ENCODE peak calls at places on chromosomes 4 and X, in four cellular contexts. W is uterus, H is K562, V is NB4. F is an unnamed sample.

GRCh38 chrX:72347366-72347765 is 41.7 kb upstream of the CITED1 start:
- DNase-seq in W (no peak), H (no peak), V (no peak), F (no peak)

GRCh38 chr4:132982151-132982550 is 166.9 kb upstream of the PCDH10 start:
- DNase-seq in W (no peak), H (no peak), V (no peak), F (no peak)

GRCh38 chrX:153935326-153935851 is 552 bp upstream of the NAA10 start:
- DNase-seq in W (no peak), H (peak), V (no peak), F (no peak)

GRCh38 chr4:138192113-138192512 is 50.0 kb downstream of the SLC7A11 start:
- DNase-seq in W (no peak), H (peak), V (peak), F (peak)

GRCh38 chrX:71543316-71543715 is 10.4 kb downstream of the OGT start:
- DNase-seq in W (no peak), H (no peak), V (no peak), F (no peak)

GRCh38 chr4:175412161-175412560 is 399.9 kb downstream of the GPM6A start:
- DNase-seq in W (peak), H (no peak), V (no peak), F (no peak)

GRCh38 chr4:54723220-54723619 is 65.5 kb downstream of the KIT start:
- DNase-seq in W (no peak), H (no peak), V (no peak), F (no peak)

GRCh38 chr4:6472008-6472386 is 417 bp downstream of the PPP2R2C start:
- DNase-seq in W (no peak), H (no peak), V (no peak), F (no peak)

GRCh38 chr4:187782425-187782824 is 213.1 kb upstream of the ZFP42 start:
- DNase-seq in W (no peak), H (no peak), V (no peak), F (no peak)

GRCh38 chr4:15006416-15007024 is 4.2 kb downstream of the CPEB2 start:
- DNase-seq in W (no peak), H (no peak), V (peak), F (no peak)

GRCh38 chrX:10111364-10112148 is 45.2 kb upstream of the CLCN4 start:
- DNase-seq in W (no peak), H (no peak), V (no peak), F (no peak)

GRCh38 chr4:124948976-124949597 is 236.6 kb upstream of the ANKRD50 start:
- DNase-seq in W (no peak), H (no peak), V (no peak), F (no peak)

GRCh38 chr4:137420901-137421384 is 111.4 kb downstream of the PCDH18 start:
- DNase-seq in W (no peak), H (no peak), V (no peak), F (no peak)

GRCh38 chrX:40106677-40107290 is 9.0 kb upstream of the BCOR start:
- DNase-seq in W (no peak), H (no peak), V (peak), F (no peak)

GRCh38 chrX:124203311-124203710 is 129.1 kb upstream of the TEX13D start:
- DNase-seq in W (no peak), H (no peak), V (no peak), F (no peak)

GRCh38 chr4:141660880-141661279 is 24.5 kb downstream of the IL15 start:
- DNase-seq in W (no peak), H (no peak), V (no peak), F (no peak)

GRCh38 chr4:64756016-64756415 is 346.8 kb upstream of the TECRL start:
- DNase-seq in W (no peak), H (no peak), V (peak), F (no peak)

GRCh38 chr4:1674682-1675081 is 9.4 kb downstream of the FAM53A start:
- DNase-seq in W (no peak), H (no peak), V (no peak), F (no peak)

GRCh38 chr4:80265571-80266266 is 745 bp upstream of the FGF5 start:
- DNase-seq in W (no peak), H (peak), V (peak), F (no peak)

GRCh38 chr4:29058519-29058918 is 1661.7 kb upstream of the PCDH7 start:
- DNase-seq in W (no peak), H (no peak), V (no peak), F (no peak)

GRCh38 chr4:109560687-109561452 is 824 bp downstream of the MCUB start:
- DNase-seq in W (peak), H (peak), V (peak), F (peak)

GRCh38 chr4:152981842-152982241 is 45.7 kb downstream of the FHDC1 start:
- DNase-seq in W (no peak), H (no peak), V (no peak), F (no peak)

GRCh38 chrX:76987381-76987780 is 459.8 kb upstream of the FGF16 start:
- DNase-seq in W (no peak), H (no peak), V (no peak), F (no peak)

GRCh38 chr4:94480362-94480951 is 28.7 kb downstream of the PDLIM5 start:
- DNase-seq in W (no peak), H (no peak), V (no peak), F (no peak)

GRCh38 chr4:152894673-152895072 is 41.5 kb upstream of the FHDC1 start:
- DNase-seq in W (no peak), H (no peak), V (no peak), F (peak)

GRCh38 chr4:8710416-8710815 is 117.9 kb downstream of the CPZ start:
- DNase-seq in W (peak), H (no peak), V (no peak), F (no peak)

GRCh38 chrX:155881158-155881993 is at the start of gene VAMP7:
- DNase-seq in W (peak), H (peak), V (peak), F (peak)
- TF ChIP-seq POLR2A in W (no peak), H (peak), V (peak), F (peak)

GRCh38 chr4:128255906-128256305 is 31.7 kb downstream of the PGRMC2 start:
- DNase-seq in W (no peak), H (no peak), V (no peak), F (no peak)
- TF ChIP-seq POLR2A in W (no peak), H (no peak), V (no peak), F (no peak)

DNA sequence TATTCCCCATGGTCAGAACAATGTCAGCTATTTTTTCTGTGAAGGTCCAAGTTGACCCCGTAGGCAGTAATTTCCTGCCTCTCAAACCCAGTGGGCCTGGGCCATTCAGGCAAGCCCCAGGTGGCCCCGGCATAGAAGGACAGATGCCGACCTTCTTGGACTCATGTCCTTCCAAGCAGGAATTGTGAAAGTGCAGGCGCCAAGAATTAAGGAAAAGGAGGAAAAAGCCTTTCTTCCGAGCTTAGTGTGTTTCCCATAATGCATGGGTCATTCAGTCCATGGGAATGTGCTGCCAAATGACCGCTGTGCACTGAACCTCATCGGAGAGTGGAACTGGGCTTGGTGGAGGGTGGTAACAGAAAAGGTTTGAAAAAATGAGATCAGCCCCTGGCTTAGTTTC is 196.5 kb upstream of the HS3ST1 start:
- DNase-seq in W (no peak), H (no peak), V (no peak), F (no peak)
- TF ChIP-seq POLR2A in W (no peak), H (no peak), V (no peak), F (no peak)

GRCh38 chr4:76753814-76754213 is 144.1 kb downstream of the SOWAHB start:
- DNase-seq in W (no peak), H (no peak), V (no peak), F (no peak)
- TF ChIP-seq POLR2A in W (no peak), H (no peak), V (no peak), F (no peak)

GRCh38 chr4:165716472-165716871 is 156.6 kb upstream of the TLL1 start:
- DNase-seq in W (no peak), H (no peak), V (no peak), F (no peak)

GRCh38 chr4:165721815-165722214 is 151.2 kb upstream of the TLL1 start:
- DNase-seq in W (no peak), H (no peak), V (no peak), F (no peak)

GRCh38 chr4:165720411-165721082 is 152.5 kb upstream of the TLL1 start:
- DNase-seq in W (no peak), H (no peak), V (no peak), F (no peak)

GRCh38 chr4:165715989-165716388 is 157.0 kb upstream of the TLL1 start:
- DNase-seq in W (no peak), H (no peak), V (no peak), F (no peak)

GRCh38 chr4:165718660-165719059 is 154.4 kb upstream of the TLL1 start:
- DNase-seq in W (no peak), H (no peak), V (no peak), F (no peak)
- TF ChIP-seq POLR2A in W (no peak), H (no peak), V (no peak), F (no peak)

DNA sequence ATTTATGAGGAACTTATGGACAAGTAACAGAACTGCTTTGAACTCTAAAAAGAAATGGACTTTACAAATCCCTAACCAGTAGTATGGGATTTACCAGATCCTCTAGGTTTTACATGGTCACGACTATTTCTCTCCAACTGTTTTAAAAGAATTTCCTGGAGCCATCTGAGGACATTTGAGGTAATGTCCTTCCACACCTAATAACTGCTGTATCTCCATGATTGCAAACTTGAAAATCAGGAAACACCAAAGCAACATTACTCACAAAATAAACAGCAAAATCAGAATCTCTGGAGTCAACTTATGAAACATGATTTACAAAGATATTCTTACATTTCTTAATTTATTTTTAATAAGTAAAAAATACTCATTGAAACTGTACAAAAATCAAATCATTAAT is 58.0 kb downstream of the STAP1 start:
- DNase-seq in W (no peak), H (no peak), V (no peak), F (no peak)
- TF ChIP-seq POLR2A in W (no peak), H (no peak), V (no peak), F (no peak)

GRCh38 chr4:5050520-5050955 is 742 bp upstream of the STK32B start:
- DNase-seq in W (peak), H (peak), V (peak), F (peak)
- TF ChIP-seq POLR2A in W (no peak), H (no peak), V (no peak), F (no peak)

DNA sequence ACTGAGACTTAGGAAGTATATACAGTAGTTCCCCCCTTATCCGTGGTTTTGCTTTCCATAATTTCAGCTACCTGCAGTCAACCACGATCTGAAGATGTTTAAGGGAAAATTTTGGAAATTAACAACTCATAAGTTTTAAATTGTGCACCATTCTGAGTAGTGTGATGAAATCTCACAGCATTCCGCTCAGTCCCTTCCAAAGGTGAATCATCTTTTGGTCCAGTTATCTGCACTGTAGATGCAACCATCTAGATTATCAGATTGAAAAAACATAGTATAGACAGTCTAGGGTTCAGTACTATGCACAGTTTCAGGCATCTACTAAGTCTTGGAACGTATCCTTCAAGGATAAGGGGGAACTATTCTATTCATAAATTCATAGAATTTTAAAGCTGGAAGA is 109.0 kb downstream of the ANXA3 start:
- DNase-seq in W (no peak), H (no peak), V (no peak), F (no peak)
- TF ChIP-seq POLR2A in W (no peak), H (no peak), V (no peak), F (no peak)

GRCh38 chr4:148053298-148054003 is 321.6 kb downstream of the ARHGAP10 start:
- DNase-seq in W (no peak), H (no peak), V (no peak), F (no peak)
- TF ChIP-seq POLR2A in W (no peak), H (no peak), V (no peak), F (no peak)

DNA sequence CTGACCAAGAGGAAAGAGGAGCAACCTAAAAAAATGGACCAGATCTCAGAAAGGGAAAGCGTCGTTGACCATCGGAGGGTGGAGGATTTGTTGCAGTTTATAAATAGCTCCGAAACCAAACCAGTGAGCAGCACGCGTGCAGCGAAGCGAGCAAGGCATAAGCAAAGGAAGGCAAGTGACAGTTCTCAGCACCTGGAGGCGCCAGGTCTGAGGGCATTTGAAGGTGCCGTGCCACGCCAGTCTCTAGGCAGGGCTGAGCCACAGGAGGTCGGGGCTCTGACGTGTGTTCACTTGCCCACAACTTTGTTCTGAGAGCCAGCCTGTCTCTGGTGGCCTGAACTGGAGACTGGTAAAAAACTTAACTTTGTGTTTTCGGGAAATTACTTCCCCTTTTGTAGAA is 59.7 kb downstream of the TNIP2 start:
- DNase-seq in W (no peak), H (no peak), V (peak), F (no peak)
- TF ChIP-seq POLR2A in W (no peak), H (no peak), V (no peak), F (no peak)